ENCODE peak calls at places on chromosome 7, in seven cellular contexts. R is PC-3, H is GM23248, X is IMR-90, T is iPS DF 6.9, F is neural progenitor cell, A is sigmoid colon. M is an unnamed sample.

GRCh38 chr7:584122-584465 is 64.4 kb upstream of the PDGFA start:
- DNase-seq in R (no peak), H (no peak), X (no peak), T (no peak), F (no peak), A (no peak), M (no peak)

GRCh38 chr7:39096220-39096619 is 118.5 kb downstream of the POU6F2 start:
- DNase-seq in R (no peak), H (no peak), X (no peak), T (no peak), F (no peak), A (no peak), M (no peak)

GRCh38 chr7:4754433-4755010 is 20.9 kb upstream of the AP5Z1 start:
- DNase-seq in R (no peak), H (no peak), X (no peak), T (no peak), F (no peak), A (no peak), M (no peak)

GRCh38 chr7:31145339-31145738 is 93.2 kb downstream of the ADCYAP1R1 start:
- DNase-seq in R (no peak), H (no peak), X (no peak), T (peak), F (peak), A (no peak), M (no peak)

GRCh38 chr7:132213583-132213982 is 362.7 kb downstream of the PLXNA4 start:
- DNase-seq in R (no peak), H (no peak), X (no peak), T (no peak), F (no peak), A (peak), M (no peak)

GRCh38 chr7:42671627-42672026 is 240.2 kb downstream of the C7orf25 start:
- DNase-seq in R (peak), H (peak), X (no peak), T (no peak), F (no peak), A (no peak), M (no peak)

GRCh38 chr7:468681-469590 is 50.7 kb downstream of the PDGFA start:
- DNase-seq in R (no peak), H (peak), X (peak), T (no peak), F (no peak), A (peak), M (no peak)

GRCh38 chr7:121499526-121500123 is 103.5 kb upstream of the FAM3C start:
- DNase-seq in R (no peak), H (peak), X (no peak), T (no peak), F (no peak), A (no peak), M (no peak)

GRCh38 chr7:92768501-92769360 is 67.6 kb downstream of the CDK6 start:
- DNase-seq in R (peak), H (peak), X (peak), T (no peak), F (no peak), A (no peak), M (peak)

GRCh38 chr7:74183142-74183541 is 9.0 kb downstream of the EIF4H start:
- DNase-seq in R (no peak), H (no peak), X (no peak), T (no peak), F (no peak), A (no peak), M (no peak)

GRCh38 chr7:74182453-74183090 is 8.4 kb downstream of the EIF4H start:
- DNase-seq in R (no peak), H (no peak), X (no peak), T (no peak), F (no peak), A (no peak), M (no peak)

GRCh38 chr7:74185636-74186035 is 11.5 kb downstream of the EIF4H start:
- DNase-seq in R (no peak), H (no peak), X (no peak), T (no peak), F (no peak), A (no peak), M (no peak)

GRCh38 chr7:74183653-74184450 is 9.7 kb downstream of the EIF4H start:
- DNase-seq in R (peak), H (peak), X (no peak), T (no peak), F (peak), A (no peak), M (no peak)

GRCh38 chr7:74185016-74185415 is 10.9 kb downstream of the EIF4H start:
- DNase-seq in R (no peak), H (no peak), X (no peak), T (no peak), F (no peak), A (no peak), M (no peak)
- H3K27ac ChIP-seq in R (no peak), H (no peak), X (no peak), T (no peak), F (no peak), A (peak), M (no peak)

DNA sequence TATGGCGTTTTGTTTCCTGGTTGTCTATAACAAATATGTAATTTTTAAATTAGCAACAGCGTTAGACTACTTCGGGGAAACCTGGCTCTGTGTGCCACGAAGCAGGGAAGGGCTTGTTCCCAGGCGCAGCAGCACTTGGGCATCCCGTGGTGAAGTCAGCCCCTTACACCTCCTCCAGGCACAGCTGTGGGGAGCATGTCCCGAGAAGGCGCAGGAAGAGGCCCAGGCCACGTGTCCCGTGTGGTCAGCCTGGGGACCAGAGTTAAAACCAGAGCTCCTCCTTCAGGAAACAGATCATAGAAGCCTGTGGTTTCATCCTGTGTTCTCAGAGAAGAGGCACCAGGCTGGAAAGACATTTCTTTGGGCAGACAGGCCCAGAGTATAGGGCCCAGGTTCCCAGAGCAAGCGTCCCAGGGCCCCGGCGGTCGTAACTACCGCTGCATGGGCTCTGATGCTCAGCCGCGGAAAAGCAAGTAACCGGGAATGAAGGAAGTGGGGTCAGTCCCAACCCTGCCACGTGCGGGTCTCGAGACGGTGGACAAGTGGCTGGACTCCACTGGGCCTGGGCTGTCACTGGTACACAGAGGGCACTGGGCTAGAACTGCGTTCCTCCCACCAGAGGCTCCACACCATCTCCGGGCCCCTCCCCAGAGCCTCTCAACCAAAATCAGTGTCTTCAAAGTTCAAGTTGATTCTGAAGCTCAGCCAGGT is 7.1 kb downstream of the NUDT1 start:
- DNase-seq in R (peak), H (peak), X (peak), T (no peak), F (no peak), A (no peak), M (peak)
- H3K27ac ChIP-seq in R (peak), H (peak), X (peak), T (no peak), F (no peak), A (peak), M (no peak)

GRCh38 chr7:76310102-76310957 is 7.9 kb downstream of the HSPB1 start:
- DNase-seq in R (no peak), H (no peak), X (no peak), T (no peak), F (no peak), A (peak), M (peak)
- H3K27ac ChIP-seq in R (no peak), H (no peak), X (no peak), T (no peak), F (no peak), A (peak), M (peak)

GRCh38 chr7:128240696-128241386 is at the start of gene LEP:
- DNase-seq in R (no peak), H (no peak), X (no peak), T (no peak), F (no peak), A (no peak), M (no peak)
- H3K27ac ChIP-seq in R (no peak), H (no peak), X (no peak), T (no peak), F (no peak), A (no peak), M (no peak)

GRCh38 chr7:98701372-98701771 is 84.3 kb downstream of the NPTX2 start:
- DNase-seq in R (no peak), H (no peak), X (no peak), T (no peak), F (no peak), A (peak), M (no peak)

GRCh38 chr7:98697485-98698240 is 80.6 kb downstream of the NPTX2 start:
- DNase-seq in R (no peak), H (no peak), X (no peak), T (no peak), F (no peak), A (peak), M (no peak)

GRCh38 chr7:98703916-98704315 is 86.8 kb downstream of the NPTX2 start:
- DNase-seq in R (no peak), H (no peak), X (no peak), T (no peak), F (no peak), A (peak), M (no peak)

GRCh38 chr7:98702021-98702420 is 84.9 kb downstream of the NPTX2 start:
- DNase-seq in R (no peak), H (no peak), X (no peak), T (no peak), F (no peak), A (peak), M (no peak)

GRCh38 chr7:98700533-98700932 is 83.4 kb downstream of the NPTX2 start:
- DNase-seq in R (no peak), H (no peak), X (no peak), T (no peak), F (no peak), A (peak), M (no peak)
- H3K27ac ChIP-seq in R (no peak), H (no peak), X (no peak), T (no peak), F (no peak), A (no peak), M (no peak)

GRCh38 chr7:144399946-144400345 is 3.5 kb downstream of the NOBOX start:
- DNase-seq in R (no peak), H (no peak), X (no peak), T (no peak), F (no peak), A (no peak), M (no peak)

GRCh38 chr7:144401490-144401889 is 2.0 kb downstream of the NOBOX start:
- DNase-seq in R (no peak), H (no peak), X (no peak), T (no peak), F (no peak), A (no peak), M (no peak)

GRCh38 chr7:144403102-144403501 is 391 bp downstream of the NOBOX start:
- DNase-seq in R (no peak), H (no peak), X (no peak), T (no peak), F (no peak), A (no peak), M (no peak)

GRCh38 chr7:144404911-144405310 is 1.4 kb upstream of the NOBOX start:
- DNase-seq in R (no peak), H (no peak), X (no peak), T (no peak), F (no peak), A (no peak), M (no peak)

DNA sequence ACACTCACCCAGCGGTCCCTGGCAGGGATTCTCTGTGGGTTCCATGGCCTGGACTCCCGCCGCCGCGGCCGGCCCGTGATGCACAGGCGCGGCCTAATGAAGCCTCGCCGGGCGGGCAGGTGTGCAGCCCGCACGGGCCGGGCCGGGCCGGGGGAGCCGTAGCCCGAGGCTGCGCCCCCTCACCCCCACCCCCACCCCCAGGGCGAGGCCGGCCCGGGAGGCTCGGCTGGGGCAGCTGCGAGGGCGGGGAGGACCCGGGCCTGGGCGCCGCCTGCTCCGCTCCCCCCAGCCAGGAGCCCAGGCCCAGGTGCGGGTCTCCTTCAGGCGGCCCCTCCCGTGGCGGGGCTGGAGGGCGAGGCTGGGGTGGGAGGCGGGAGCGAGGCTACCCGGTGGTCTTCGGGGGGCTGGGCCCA is at the start of gene NOBOX:
- DNase-seq in R (no peak), H (no peak), X (no peak), T (no peak), F (no peak), A (no peak), M (no peak)
- H3K27ac ChIP-seq in R (no peak), H (no peak), X (no peak), T (no peak), F (no peak), A (no peak), M (no peak)

DNA sequence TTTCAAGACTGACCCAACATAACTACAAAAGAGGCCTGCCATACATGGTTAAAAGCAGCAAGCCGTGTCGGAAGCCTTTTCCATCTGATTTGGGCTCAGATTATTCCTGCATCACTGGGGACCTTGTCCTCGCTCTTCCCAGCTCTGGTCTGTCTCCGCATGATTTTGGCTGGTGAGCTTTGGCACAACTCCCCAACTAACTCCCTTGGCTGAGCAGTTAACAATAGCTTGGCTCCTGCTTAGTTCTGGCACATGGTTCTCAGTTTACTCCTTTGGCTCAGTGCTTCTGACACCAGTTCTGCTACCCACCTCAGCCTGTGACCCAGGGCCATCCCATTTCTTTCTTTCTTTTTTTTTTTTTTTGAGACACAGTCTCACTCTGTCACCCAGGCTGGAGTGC is 17.0 kb downstream of the AGK start:
- DNase-seq in R (no peak), H (no peak), X (no peak), T (no peak), F (no peak), A (no peak), M (no peak)
- H3K27ac ChIP-seq in R (no peak), H (no peak), X (no peak), T (no peak), F (no peak), A (no peak), M (no peak)